ENCODE peak calls at places on chromosomes 6 and 20, in six cellular contexts. H is lung, M is DND-41, R is neural progenitor cell, Z is colonic mucosa, B is ovary. P is an unnamed sample. For H3K36me3, the result is how much of the 10 kb centered on the place peaks cover.

GRCh38 chr20:49288784-49289696 is 11.2 kb upstream of the ZNFX1 start:
- DNase-seq in Z (peak), H (peak), B (no peak), R (no peak), M (no peak), P (no peak)

GRCh38 chr20:460707-461106 is 1.6 kb downstream of the TBC1D20 start:
- DNase-seq in H (no peak), B (no peak), R (no peak), Z (no peak), M (no peak), P (no peak)

GRCh38 chr6:157218371-157219198 is 104.7 kb downstream of the TMEM242 start:
- DNase-seq in R (no peak), Z (peak), H (no peak), M (no peak), B (no peak), P (no peak)

GRCh38 chr6:80696268-80696667 is 589.8 kb downstream of the BCKDHB start:
- DNase-seq in H (no peak), R (no peak), Z (no peak), B (no peak), M (no peak), P (no peak)

GRCh38 chr20:7693761-7694160 is 246.5 kb downstream of the HAO1 start:
- DNase-seq in M (no peak), B (no peak), Z (no peak), H (no peak), R (no peak), P (peak)

GRCh38 chr6:140208286-140208685 is 833.8 kb upstream of the CITED2 start:
- DNase-seq in B (no peak), R (no peak), M (no peak), Z (no peak), H (no peak), P (no peak)

GRCh38 chr6:52591832-52592231 is 15.0 kb upstream of the TRAM2 start:
- DNase-seq in Z (no peak), M (no peak), H (no peak), B (no peak), R (no peak), P (no peak)

GRCh38 chr20:36384022-36384619 is 78.0 kb downstream of the DLGAP4 start:
- DNase-seq in H (no peak), R (peak), B (peak), M (peak), Z (peak), P (no peak)

GRCh38 chr20:62025832-62026563 is 39.7 kb downstream of the TAF4 start:
- DNase-seq in R (no peak), M (no peak), H (no peak), Z (no peak), B (peak), P (peak)

GRCh38 chr6:9783567-9783966 is 631.3 kb downstream of the TFAP2A start:
- DNase-seq in H (no peak), R (no peak), Z (no peak), B (no peak), M (no peak), P (no peak)

GRCh38 chr6:131400054-131400781 is 172.8 kb upstream of the ARG1 start:
- DNase-seq in R (no peak), M (no peak), Z (no peak), H (no peak), B (no peak), P (peak)

GRCh38 chr6:43717822-43718221 is 30.2 kb upstream of the MRPS18A start:
- DNase-seq in M (no peak), H (no peak), Z (no peak), B (peak), R (no peak), P (no peak)

GRCh38 chr6:113857565-113858066 is 471 bp downstream of the MARCKS start:
- DNase-seq in H (no peak), B (peak), Z (no peak), R (peak), M (no peak), P (no peak)

GRCh38 chr20:37356387-37356786 is 10.4 kb downstream of the SRC start:
- DNase-seq in R (no peak), Z (no peak), B (peak), M (no peak), H (peak), P (no peak)

GRCh38 chr6:162179196-162179951 is 548.2 kb downstream of the PRKN start:
- DNase-seq in H (no peak), M (no peak), B (no peak), R (no peak), Z (no peak), P (no peak)

GRCh38 chr20:34209111-34209510 is 32.1 kb upstream of the ASIP start:
- DNase-seq in M (no peak), R (no peak), Z (no peak), H (no peak), B (no peak), P (no peak)

DNA sequence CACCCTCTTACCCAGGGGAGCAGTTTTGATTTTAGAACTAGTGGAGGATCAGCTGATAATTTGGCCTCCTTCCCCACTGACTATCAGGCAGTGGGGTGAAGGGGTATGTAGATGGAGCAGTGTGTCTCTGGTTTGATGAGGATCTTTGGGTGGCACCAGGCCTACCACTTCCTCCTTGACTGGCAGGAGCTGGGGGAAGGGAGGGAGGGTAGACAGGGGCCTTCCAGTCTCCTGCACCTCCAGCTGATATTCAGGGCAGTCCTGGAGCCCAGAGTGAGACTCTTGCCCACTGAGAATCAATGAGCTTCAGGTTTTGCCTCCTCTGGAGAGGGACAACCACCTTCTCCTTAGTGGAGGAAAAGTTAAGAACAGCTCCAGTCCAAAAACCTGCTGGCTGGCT is 3.2 kb downstream of the DEF6 start:
- DNase-seq in H (no peak), M (peak), B (no peak), R (no peak), Z (no peak), P (no peak)
- H3K4me3 ChIP-seq in H (no peak), M (no peak), B (no peak), R (no peak), Z (no peak), P (no peak)

DNA sequence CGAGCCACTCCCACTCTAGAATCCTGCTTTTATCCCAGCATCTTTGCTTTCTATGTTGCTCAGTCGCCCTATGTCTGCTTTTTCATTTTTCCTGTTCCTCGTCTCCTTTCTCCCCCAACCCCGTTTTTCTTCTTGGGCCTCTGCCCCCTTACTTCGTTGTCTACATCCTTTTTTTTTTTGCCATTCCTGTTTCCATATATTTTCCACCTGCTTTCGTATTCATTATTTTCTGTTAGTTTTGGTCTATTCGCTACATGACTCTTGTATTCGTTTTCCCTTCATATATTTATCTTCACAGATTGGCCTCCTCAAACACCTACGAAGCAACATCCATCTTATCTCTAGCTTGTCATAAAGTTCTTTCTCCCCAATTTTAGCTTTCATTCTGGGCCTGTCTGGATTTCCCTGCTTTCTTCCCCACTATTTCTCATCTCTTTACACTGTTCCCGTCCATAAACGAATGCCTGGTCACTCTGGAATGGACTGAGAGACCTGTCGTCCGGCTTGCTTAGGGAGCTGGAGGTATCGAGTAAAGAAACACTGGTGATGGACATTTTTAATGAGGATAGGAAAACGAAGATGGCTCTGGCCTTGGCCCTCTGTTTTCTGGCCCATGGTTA is 915 bp downstream of the PRRC2A start:
- DNase-seq in R (no peak), M (no peak), Z (no peak), H (no peak), B (no peak), P (no peak)
- H3K36me3 ChIP-seq in R (under half), M (under half), Z (under half), H (under half), B (under half), P (under half)

GRCh38 chr6:150004101-150004782 is 21.1 kb downstream of the RAET1L start:
- DNase-seq in H (no peak), M (no peak), Z (no peak), B (no peak), R (no peak), P (no peak)

GRCh38 chr6:150005761-150006651 is 19.3 kb downstream of the RAET1L start:
- DNase-seq in M (no peak), B (no peak), R (no peak), H (no peak), Z (no peak), P (no peak)

GRCh38 chr6:150004783-150005717 is 20.3 kb downstream of the RAET1L start:
- DNase-seq in R (peak), B (peak), H (peak), M (peak), Z (peak), P (peak)

GRCh38 chr6:150008588-150008987 is 16.7 kb downstream of the RAET1L start:
- DNase-seq in M (no peak), Z (no peak), H (no peak), R (no peak), B (no peak), P (no peak)

GRCh38 chr6:150006961-150007464 is 18.3 kb downstream of the RAET1L start:
- DNase-seq in B (no peak), H (no peak), M (peak), R (peak), Z (no peak), P (no peak)
- TF ChIP-seq CTCF in B (no peak), H (peak), M (peak), R (peak), Z (peak), P (peak)

GRCh38 chr20:23084845-23085355 is 1.2 kb downstream of the CD93 start:
- DNase-seq in R (no peak), B (no peak), H (no peak), M (no peak), Z (no peak), P (no peak)

GRCh38 chr20:23082846-23083552 is 3.1 kb downstream of the CD93 start:
- DNase-seq in M (no peak), Z (no peak), R (no peak), H (peak), B (no peak), P (no peak)

GRCh38 chr20:23083553-23084220 is 2.4 kb downstream of the CD93 start:
- DNase-seq in Z (no peak), B (no peak), R (no peak), H (no peak), M (no peak), P (no peak)

GRCh38 chr20:23085415-23086055 is 589 bp downstream of the CD93 start:
- DNase-seq in R (no peak), B (no peak), H (no peak), Z (no peak), M (no peak), P (no peak)

DNA sequence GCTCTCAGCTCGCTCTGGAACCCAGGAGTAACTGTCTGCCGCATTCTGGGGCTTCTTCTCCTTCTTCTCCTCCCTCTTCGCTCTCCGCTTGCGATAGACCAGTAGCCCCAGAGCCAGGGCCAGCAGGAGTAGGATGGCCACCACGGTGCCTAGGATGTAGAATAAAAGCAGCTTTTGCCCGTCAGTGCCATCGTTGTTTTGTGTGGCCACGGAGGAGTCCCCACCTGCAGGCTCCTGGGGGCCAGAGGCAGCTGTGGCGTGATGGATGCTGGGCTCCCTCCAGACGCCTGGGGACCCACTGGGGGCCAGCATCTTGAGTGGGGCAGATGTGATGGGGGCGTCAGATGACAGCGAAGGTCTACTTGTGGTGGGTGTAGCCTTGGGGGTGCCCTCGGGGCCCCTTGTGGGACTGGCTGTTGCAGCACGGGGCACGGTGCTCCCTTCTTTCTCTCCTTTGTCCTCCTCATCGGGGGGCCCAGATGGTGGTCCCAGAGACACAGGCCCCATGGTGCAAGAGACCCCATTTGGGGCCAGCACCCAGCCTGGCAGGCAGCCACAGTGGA is 1.8 kb downstream of the CD93 start:
- DNase-seq in B (no peak), M (no peak), R (no peak), Z (no peak), H (no peak), P (no peak)
- H3K4me3 ChIP-seq in B (peak), M (no peak), R (no peak), Z (peak), H (peak), P (no peak)

DNA sequence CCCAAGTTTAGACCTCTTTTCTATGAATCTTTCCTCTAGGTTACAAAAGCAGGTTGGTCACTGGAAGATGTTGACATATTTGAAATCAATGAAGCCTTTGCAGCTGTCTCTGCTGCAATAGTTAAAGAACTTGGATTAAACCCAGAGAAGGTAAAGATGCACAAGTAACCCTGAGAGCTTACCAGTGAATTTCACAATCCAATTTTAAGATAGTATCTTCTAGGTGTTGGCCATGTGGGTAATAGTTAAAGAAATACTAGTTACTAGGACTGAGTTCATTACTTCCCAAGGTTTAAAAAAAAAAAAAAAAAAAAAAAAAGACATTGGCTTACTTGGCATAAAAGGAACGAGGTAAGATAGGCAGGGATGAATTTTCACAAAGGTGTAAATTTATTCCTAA is 11.3 kb downstream of the TCP1 start:
- DNase-seq in H (no peak), R (no peak), M (no peak), Z (no peak), B (no peak), P (no peak)
- H3K36me3 ChIP-seq in H (under half), R (under half), M (half or more), Z (under half), B (under half), P (under half)

DNA sequence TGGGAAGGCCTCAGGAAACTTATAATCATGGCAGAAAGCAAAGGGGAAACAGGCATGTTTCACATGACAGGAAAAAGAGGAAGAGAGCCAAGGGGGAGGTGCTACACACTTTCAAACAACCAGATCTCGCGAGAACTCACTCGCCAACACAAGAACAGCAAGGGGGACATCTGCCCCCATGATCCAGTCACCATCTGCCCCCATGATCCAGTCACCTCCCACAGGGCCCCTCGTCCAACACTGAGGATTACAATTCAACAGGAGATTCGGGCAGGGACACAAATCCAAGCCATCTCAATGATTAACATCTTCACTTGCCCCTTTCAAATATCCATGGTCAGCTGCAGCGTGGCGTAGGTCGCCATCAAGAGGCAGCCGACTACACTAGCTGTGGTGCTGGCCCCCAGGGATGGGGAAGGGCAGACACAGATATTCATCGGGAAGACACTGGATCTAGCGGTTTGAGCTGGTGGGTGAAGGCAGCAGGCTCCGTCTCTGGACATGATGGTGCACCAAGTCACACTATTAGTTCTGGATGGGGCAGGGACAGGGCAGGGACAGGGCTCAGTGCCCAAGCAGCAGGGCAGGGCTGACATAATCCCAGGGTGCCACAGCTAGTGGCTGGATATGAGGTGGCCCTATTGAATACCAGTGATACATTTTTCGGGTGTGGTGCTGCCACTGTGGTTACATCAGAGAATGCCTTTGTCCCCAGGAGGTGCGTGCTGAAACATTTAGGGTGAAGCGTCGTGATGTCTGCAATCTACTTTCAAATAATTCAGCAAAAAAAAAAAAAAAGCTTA is 31.6 kb downstream of the TUBB2B start:
- DNase-seq in R (peak), M (no peak), H (no peak), B (no peak), Z (no peak), P (no peak)
- TF ChIP-seq CTCF in R (peak), M (peak), H (no peak), B (no peak), Z (no peak), P (no peak)